ENCODE peak calls at places on chromosome 4, in eight cellular contexts. F, X, J, Q, B, Y, U and M are unnamed samples.

GRCh38 chr4:110514889-110515479 is 39.0 kb downstream of the ENPEP start:
- DNase-seq in F (no peak), X (peak), J (peak), Q (no peak), B (no peak), Y (peak), U (no peak), M (peak)

GRCh38 chr4:169307581-169307980 is 36.8 kb upstream of the SH3RF1 start:
- DNase-seq in F (no peak), X (no peak), J (no peak), Q (no peak), B (no peak), Y (no peak), U (no peak), M (peak)

GRCh38 chr4:163638909-163639308 is 144.4 kb downstream of the TMA16 start:
- DNase-seq in F (no peak), X (no peak), J (no peak), Q (no peak), B (no peak), Y (peak), U (no peak), M (no peak)

GRCh38 chr4:145435646-145436045 is 46.0 kb upstream of the SMAD1 start:
- DNase-seq in F (no peak), X (no peak), J (no peak), Q (no peak), B (no peak), Y (no peak), U (no peak), M (no peak)

GRCh38 chr4:26424838-26425237 is 65.4 kb downstream of the CCKAR start:
- DNase-seq in F (no peak), X (no peak), J (no peak), Q (no peak), B (no peak), Y (no peak), U (no peak), M (no peak)

GRCh38 chr4:114677346-114677979 is 78.9 kb downstream of the UGT8 start:
- DNase-seq in F (no peak), X (no peak), J (no peak), Q (no peak), B (no peak), Y (no peak), U (no peak), M (no peak)

GRCh38 chr4:107519057-107519456 is 201.0 kb downstream of the PAPSS1 start:
- DNase-seq in F (no peak), X (peak), J (no peak), Q (no peak), B (peak), Y (peak), U (no peak), M (peak)

GRCh38 chr4:25441519-25442117 is 64.6 kb downstream of the ANAPC4 start:
- DNase-seq in F (no peak), X (peak), J (peak), Q (peak), B (peak), Y (peak), U (no peak), M (peak)

GRCh38 chr4:27791640-27792039 is 931.0 kb downstream of the STIM2 start:
- DNase-seq in F (no peak), X (no peak), J (peak), Q (no peak), B (peak), Y (peak), U (no peak), M (no peak)

GRCh38 chr4:175540732-175541131 is 271.3 kb downstream of the GPM6A start:
- DNase-seq in F (no peak), X (no peak), J (no peak), Q (no peak), B (no peak), Y (no peak), U (no peak), M (no peak)

GRCh38 chr4:15926486-15926885 is 12.1 kb downstream of the FGFBP1 start:
- DNase-seq in F (no peak), X (no peak), J (no peak), Q (no peak), B (no peak), Y (no peak), U (no peak), M (no peak)

GRCh38 chr4:110310795-110311194 is 112.4 kb upstream of the ELOVL6 start:
- DNase-seq in F (no peak), X (no peak), J (no peak), Q (no peak), B (no peak), Y (peak), U (no peak), M (no peak)